ENCODE peak calls at places on chromosome 15, in nine cellular contexts. One of them, this sample, is unnamed.

GRCh38 chr15:84598993-84599392 is 1.8 kb upstream of the ZSCAN2 start:
- DNase-seq in stomach: peak; percentile 37
- DNase-seq in sigmoid colon: no peak
- DNase-seq in tibial nerve: peak; percentile 17
- DNase-seq in A549: peak; percentile 95
- DNase-seq in esophagus muscularis mucosa: no peak
- DNase-seq in K562: peak; percentile 81
- DNase-seq in H1: no peak
- DNase-seq in GM12878: no peak
- DNase-seq in this sample: no peak

GRCh38 chr15:72382146-72382545 is 6.3 kb upstream of the HEXA start:
- DNase-seq in stomach: no peak
- DNase-seq in sigmoid colon: no peak
- DNase-seq in tibial nerve: no peak
- DNase-seq in A549: no peak
- DNase-seq in esophagus muscularis mucosa: no peak
- DNase-seq in K562: no peak
- DNase-seq in H1: no peak
- DNase-seq in GM12878: no peak
- DNase-seq in this sample: no peak

GRCh38 chr15:75753145-75753544 is 40.5 kb upstream of the CSPG4 start:
- DNase-seq in stomach: no peak
- DNase-seq in sigmoid colon: no peak
- DNase-seq in tibial nerve: no peak
- DNase-seq in A549: no peak
- DNase-seq in esophagus muscularis mucosa: no peak
- DNase-seq in K562: no peak
- DNase-seq in H1: no peak
- DNase-seq in GM12878: no peak
- DNase-seq in this sample: peak; percentile 49

GRCh38 chr15:39191871-39192281 is 389.0 kb upstream of the THBS1 start:
- DNase-seq in stomach: no peak
- DNase-seq in sigmoid colon: no peak
- DNase-seq in tibial nerve: no peak
- DNase-seq in A549: no peak
- DNase-seq in esophagus muscularis mucosa: no peak
- DNase-seq in K562: no peak
- DNase-seq in H1: no peak
- DNase-seq in GM12878: no peak
- DNase-seq in this sample: no peak

GRCh38 chr15:78461171-78461881 is 23.3 kb downstream of the IREB2 start:
- DNase-seq in stomach: no peak
- DNase-seq in sigmoid colon: no peak
- DNase-seq in tibial nerve: no peak
- DNase-seq in A549: no peak
- DNase-seq in esophagus muscularis mucosa: no peak
- DNase-seq in K562: no peak
- DNase-seq in H1: no peak
- DNase-seq in GM12878: no peak
- DNase-seq in this sample: no peak

GRCh38 chr15:60096157-60096556 is 92.0 kb downstream of the FOXB1 start:
- DNase-seq in stomach: no peak
- DNase-seq in sigmoid colon: no peak
- DNase-seq in tibial nerve: no peak
- DNase-seq in A549: no peak
- DNase-seq in esophagus muscularis mucosa: no peak
- DNase-seq in K562: no peak
- DNase-seq in H1: no peak
- DNase-seq in GM12878: no peak
- DNase-seq in this sample: no peak

GRCh38 chr15:80490431-80490990 is 86.3 kb downstream of the ARNT2 start:
- DNase-seq in stomach: no peak
- DNase-seq in sigmoid colon: no peak
- DNase-seq in tibial nerve: no peak
- DNase-seq in A549: no peak
- DNase-seq in esophagus muscularis mucosa: no peak
- DNase-seq in K562: no peak
- DNase-seq in H1: no peak
- DNase-seq in GM12878: no peak
- DNase-seq in this sample: no peak

GRCh38 chr15:74320358-74321247 is 46.8 kb downstream of the CYP11A1 start:
- DNase-seq in stomach: peak; percentile 44
- DNase-seq in sigmoid colon: no peak
- DNase-seq in tibial nerve: peak; percentile 76
- DNase-seq in A549: peak; percentile 25
- DNase-seq in esophagus muscularis mucosa: no peak
- DNase-seq in K562: peak; percentile 72
- DNase-seq in H1: no peak
- DNase-seq in GM12878: no peak
- DNase-seq in this sample: no peak

GRCh38 chr15:50145451-50145872 is 26.4 kb upstream of the ATP8B4 start:
- DNase-seq in stomach: no peak
- DNase-seq in sigmoid colon: no peak
- DNase-seq in tibial nerve: peak; percentile 57
- DNase-seq in A549: peak; percentile 65
- DNase-seq in esophagus muscularis mucosa: no peak
- DNase-seq in K562: peak; percentile 60
- DNase-seq in H1: peak; percentile 7
- DNase-seq in GM12878: peak; percentile 16
- DNase-seq in this sample: no peak

DNA sequence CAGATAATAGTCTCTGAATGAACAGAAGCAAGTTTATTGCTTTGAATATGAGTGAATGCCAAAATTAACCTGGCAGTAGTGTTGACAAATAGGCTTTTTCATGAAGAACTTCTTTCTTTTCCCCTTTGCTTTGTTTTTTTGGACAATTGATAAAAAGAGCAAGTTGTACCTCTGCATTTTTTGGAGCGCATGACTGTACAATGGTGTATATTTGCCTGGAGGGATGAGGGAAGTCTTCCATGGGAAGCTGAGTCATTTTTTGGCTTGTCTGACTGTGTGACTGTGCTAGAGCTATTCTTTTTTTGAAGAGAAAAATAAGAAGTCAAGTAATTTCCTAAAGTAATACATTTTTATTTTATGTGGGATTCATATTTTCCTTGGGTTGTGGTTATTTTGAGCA is 186.9 kb downstream of the KLHL25 start:
- DNase-seq in stomach: no peak
- DNase-seq in sigmoid colon: no peak
- DNase-seq in tibial nerve: no peak
- DNase-seq in A549: no peak
- DNase-seq in esophagus muscularis mucosa: no peak
- DNase-seq in K562: no peak
- DNase-seq in H1: no peak
- DNase-seq in GM12878: no peak
- DNase-seq in this sample: no peak
- TF ChIP-seq EP300 in stomach: no peak
- TF ChIP-seq EP300 in sigmoid colon: no peak
- TF ChIP-seq EP300 in tibial nerve: peak; percentile 30
- TF ChIP-seq EP300 in A549: no peak
- TF ChIP-seq EP300 in esophagus muscularis mucosa: no peak
- TF ChIP-seq EP300 in K562: no peak
- TF ChIP-seq EP300 in H1: no peak
- TF ChIP-seq EP300 in GM12878: no peak
- TF ChIP-seq EP300 in this sample: no peak

GRCh38 chr15:41116116-41116871 is at the start of gene INO80:
- DNase-seq in stomach: peak; percentile 98
- DNase-seq in sigmoid colon: peak; percentile 99
- DNase-seq in tibial nerve: peak; percentile 98
- DNase-seq in A549: peak; percentile 88
- DNase-seq in esophagus muscularis mucosa: peak; percentile 99
- DNase-seq in K562: peak; percentile 92
- DNase-seq in H1: peak; percentile 90
- DNase-seq in GM12878: peak; percentile 94
- DNase-seq in this sample: peak; percentile 98

GRCh38 chr15:41116872-41117242 is 777 bp upstream of the INO80 start:
- DNase-seq in stomach: no peak
- DNase-seq in sigmoid colon: no peak
- DNase-seq in tibial nerve: no peak
- DNase-seq in A549: no peak
- DNase-seq in esophagus muscularis mucosa: no peak
- DNase-seq in K562: no peak
- DNase-seq in H1: no peak
- DNase-seq in GM12878: no peak
- DNase-seq in this sample: no peak

GRCh38 chr15:41115088-41115651 is 910 bp downstream of the INO80 start:
- DNase-seq in stomach: no peak
- DNase-seq in sigmoid colon: no peak
- DNase-seq in tibial nerve: no peak
- DNase-seq in A549: no peak
- DNase-seq in esophagus muscularis mucosa: no peak
- DNase-seq in K562: peak; percentile 28
- DNase-seq in H1: no peak
- DNase-seq in GM12878: peak; percentile 25
- DNase-seq in this sample: no peak

GRCh38 chr15:41115652-41116115 is 396 bp downstream of the INO80 start:
- DNase-seq in stomach: peak; percentile 55
- DNase-seq in sigmoid colon: no peak
- DNase-seq in tibial nerve: peak; percentile 46
- DNase-seq in A549: peak; percentile 30
- DNase-seq in esophagus muscularis mucosa: no peak
- DNase-seq in K562: peak; percentile 83
- DNase-seq in H1: no peak
- DNase-seq in GM12878: no peak
- DNase-seq in this sample: peak; percentile 83
- H3K4me3 ChIP-seq in stomach: peak overlapping the region; percentile 70
- H3K4me3 ChIP-seq in sigmoid colon: peak overlapping the region; percentile 89
- H3K4me3 ChIP-seq in tibial nerve: peak overlapping the region; percentile 97
- H3K4me3 ChIP-seq in A549: peak overlapping the region; percentile 82
- H3K4me3 ChIP-seq in esophagus muscularis mucosa: peak overlapping the region; percentile 90
- H3K4me3 ChIP-seq in K562: peak overlapping the region; percentile 89
- H3K4me3 ChIP-seq in H1: peak overlapping the region; percentile 81
- H3K4me3 ChIP-seq in GM12878: peak overlapping the region; percentile 79
- H3K4me3 ChIP-seq in this sample: peak overlapping the region; percentile 81

GRCh38 chr15:101614001-101614585 is 38.1 kb downstream of the TM2D3 start:
- DNase-seq in stomach: no peak
- DNase-seq in sigmoid colon: no peak
- DNase-seq in tibial nerve: no peak
- DNase-seq in A549: no peak
- DNase-seq in esophagus muscularis mucosa: no peak
- DNase-seq in K562: no peak
- DNase-seq in H1: no peak
- DNase-seq in GM12878: no peak
- DNase-seq in this sample: no peak

GRCh38 chr15:101615414-101615985 is 36.7 kb downstream of the TM2D3 start:
- DNase-seq in stomach: no peak
- DNase-seq in sigmoid colon: no peak
- DNase-seq in tibial nerve: no peak
- DNase-seq in A549: no peak
- DNase-seq in esophagus muscularis mucosa: no peak
- DNase-seq in K562: no peak
- DNase-seq in H1: no peak
- DNase-seq in GM12878: no peak
- DNase-seq in this sample: no peak

GRCh38 chr15:101613130-101614000 is 38.8 kb downstream of the TM2D3 start:
- DNase-seq in stomach: peak; percentile 81
- DNase-seq in sigmoid colon: peak; percentile 85
- DNase-seq in tibial nerve: peak; percentile 22
- DNase-seq in A549: no peak
- DNase-seq in esophagus muscularis mucosa: no peak
- DNase-seq in K562: peak; percentile 25
- DNase-seq in H1: no peak
- DNase-seq in GM12878: no peak
- DNase-seq in this sample: no peak

GRCh38 chr15:101615986-101616848 is 36.0 kb downstream of the TM2D3 start:
- DNase-seq in stomach: peak; percentile 56
- DNase-seq in sigmoid colon: peak; percentile 78
- DNase-seq in tibial nerve: peak; percentile 20
- DNase-seq in A549: peak; percentile 74
- DNase-seq in esophagus muscularis mucosa: no peak
- DNase-seq in K562: peak; percentile 78
- DNase-seq in H1: peak; percentile 33
- DNase-seq in GM12878: no peak
- DNase-seq in this sample: no peak

DNA sequence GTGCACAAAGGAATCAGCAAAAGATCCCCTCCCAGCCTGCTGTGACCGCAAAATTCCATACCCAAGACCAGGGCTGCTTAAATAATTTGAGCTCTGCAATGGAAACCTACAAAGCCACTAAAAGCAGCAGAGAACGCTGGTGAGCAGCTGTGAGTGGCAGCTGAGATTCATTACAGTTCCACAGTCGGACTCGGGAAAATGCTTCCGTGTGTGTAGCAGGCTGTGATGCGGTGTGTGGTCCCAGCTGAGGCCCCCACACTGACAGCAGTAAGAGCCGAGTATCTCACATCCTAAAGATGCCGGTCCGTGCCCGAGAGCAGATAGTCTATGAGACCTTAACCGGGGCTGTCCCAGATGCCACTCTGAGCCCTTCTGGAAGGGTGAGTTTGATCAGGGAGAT is 37.4 kb downstream of the TM2D3 start:
- DNase-seq in stomach: no peak
- DNase-seq in sigmoid colon: no peak
- DNase-seq in tibial nerve: no peak
- DNase-seq in A549: no peak
- DNase-seq in esophagus muscularis mucosa: no peak
- DNase-seq in K562: no peak
- DNase-seq in H1: no peak
- DNase-seq in GM12878: no peak
- DNase-seq in this sample: no peak
- TF ChIP-seq EP300 in stomach: no peak
- TF ChIP-seq EP300 in sigmoid colon: no peak
- TF ChIP-seq EP300 in tibial nerve: no peak
- TF ChIP-seq EP300 in A549: no peak
- TF ChIP-seq EP300 in esophagus muscularis mucosa: no peak
- TF ChIP-seq EP300 in K562: no peak
- TF ChIP-seq EP300 in H1: no peak
- TF ChIP-seq EP300 in GM12878: no peak
- TF ChIP-seq EP300 in this sample: no peak

DNA sequence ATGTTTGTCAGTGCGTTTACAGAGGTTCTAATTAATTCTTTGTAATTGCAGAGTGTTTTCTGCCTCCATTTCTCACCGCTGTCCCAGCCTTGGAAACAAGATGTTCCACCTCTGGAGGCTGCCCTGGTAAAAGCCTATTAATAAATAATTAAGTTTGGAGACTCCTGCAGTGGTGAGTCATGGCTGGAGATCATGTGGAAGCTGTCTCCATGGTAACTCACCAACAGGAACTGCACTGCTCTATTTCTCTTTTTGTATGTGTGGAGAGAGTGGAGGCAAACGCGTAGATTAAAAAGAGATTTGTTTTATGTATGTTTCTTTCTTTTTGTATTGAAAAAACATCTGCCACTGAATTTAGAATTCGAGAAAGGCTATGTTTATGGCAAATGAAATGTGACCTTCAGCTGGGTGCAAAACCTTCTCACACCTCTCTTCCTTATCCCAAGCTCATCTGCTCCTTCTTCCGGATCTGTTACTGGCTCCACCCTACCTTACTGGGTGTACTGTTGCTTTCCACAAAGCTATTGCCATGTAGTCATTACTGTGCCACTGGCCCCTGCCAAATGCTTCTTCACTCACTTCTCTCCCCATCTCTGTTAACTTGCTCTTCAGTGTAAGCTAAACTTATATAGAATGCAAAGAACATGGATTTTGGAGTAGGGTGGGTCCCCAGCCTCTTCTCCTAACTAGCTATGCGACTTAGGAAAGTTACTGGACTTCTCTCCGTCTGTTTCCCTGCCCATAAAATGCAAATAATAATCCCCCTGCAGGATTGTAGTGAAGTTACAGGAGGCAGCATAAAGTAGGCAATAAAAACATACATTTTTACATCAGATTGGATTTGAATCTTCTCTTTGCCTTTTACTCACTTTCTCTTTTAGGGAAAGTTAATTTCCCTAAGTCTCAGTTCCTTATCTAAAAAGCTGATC is 778.5 kb downstream of the NTRK3 start:
- DNase-seq in stomach: no peak
- DNase-seq in sigmoid colon: peak; percentile 64
- DNase-seq in tibial nerve: peak; percentile 66
- DNase-seq in A549: peak; percentile 58
- DNase-seq in esophagus muscularis mucosa: no peak
- DNase-seq in K562: peak; percentile 17
- DNase-seq in H1: no peak
- DNase-seq in GM12878: no peak
- DNase-seq in this sample: no peak
- H3K4me3 ChIP-seq in stomach: no peak overlapping the region
- H3K4me3 ChIP-seq in sigmoid colon: peak overlapping the region; percentile 11
- H3K4me3 ChIP-seq in tibial nerve: no peak overlapping the region
- H3K4me3 ChIP-seq in A549: peak overlapping the region; percentile 23
- H3K4me3 ChIP-seq in esophagus muscularis mucosa: peak overlapping the region; percentile 14
- H3K4me3 ChIP-seq in K562: no peak overlapping the region
- H3K4me3 ChIP-seq in H1: no peak overlapping the region
- H3K4me3 ChIP-seq in GM12878: no peak overlapping the region
- H3K4me3 ChIP-seq in this sample: peak overlapping the region; percentile 3

This sample was measured in suprapubic skin.